ENCODE peak calls at places on chromosomes 5 and 9, in five cellular contexts. One of them, this sample, is unnamed.

GRCh38 chr5:125412051-125412560 is 665.7 kb upstream of the ZNF608 start:
- DNase-seq in uterus: no peak
- DNase-seq in AG09309: no peak
- DNase-seq in nephron progenitor cell: peak
- DNase-seq in CD8-positive, alpha-beta T cell: no peak
- DNase-seq in this sample: no peak

GRCh38 chr5:145750194-145750593 is 84.9 kb downstream of the PRELID2 start:
- DNase-seq in CD8-positive, alpha-beta T cell: no peak
- DNase-seq in nephron progenitor cell: no peak
- DNase-seq in AG09309: peak
- DNase-seq in uterus: no peak
- DNase-seq in this sample: peak

GRCh38 chr9:92718086-92719001 is 46.3 kb downstream of the BICD2 start:
- DNase-seq in CD8-positive, alpha-beta T cell: no peak
- DNase-seq in nephron progenitor cell: no peak
- DNase-seq in AG09309: no peak
- DNase-seq in uterus: no peak
- DNase-seq in this sample: no peak

GRCh38 chr5:6372251-6373080 is 5.9 kb downstream of the MED10 start:
- DNase-seq in CD8-positive, alpha-beta T cell: peak
- DNase-seq in uterus: no peak
- DNase-seq in AG09309: no peak
- DNase-seq in nephron progenitor cell: no peak
- DNase-seq in this sample: no peak

GRCh38 chr9:137129456-137130175 is 9.3 kb upstream of the GRIN1 start:
- DNase-seq in uterus: peak
- DNase-seq in nephron progenitor cell: peak
- DNase-seq in CD8-positive, alpha-beta T cell: peak
- DNase-seq in AG09309: peak
- DNase-seq in this sample: peak

GRCh38 chr5:175582697-175583096 is 75.2 kb upstream of the HRH2 start:
- DNase-seq in uterus: no peak
- DNase-seq in nephron progenitor cell: no peak
- DNase-seq in CD8-positive, alpha-beta T cell: no peak
- DNase-seq in AG09309: no peak
- DNase-seq in this sample: no peak

GRCh38 chr9:2050236-2050635 is 35.1 kb downstream of the SMARCA2 start:
- DNase-seq in CD8-positive, alpha-beta T cell: no peak
- DNase-seq in nephron progenitor cell: no peak
- DNase-seq in uterus: no peak
- DNase-seq in AG09309: no peak
- DNase-seq in this sample: no peak

GRCh38 chr5:39178171-39178570 is 41.2 kb downstream of the FYB1 start:
- DNase-seq in AG09309: peak
- DNase-seq in CD8-positive, alpha-beta T cell: no peak
- DNase-seq in uterus: no peak
- DNase-seq in nephron progenitor cell: no peak
- DNase-seq in this sample: no peak

GRCh38 chr9:95409650-95410426 is 92.3 kb upstream of the FANCC start:
- DNase-seq in CD8-positive, alpha-beta T cell: no peak
- DNase-seq in uterus: no peak
- DNase-seq in nephron progenitor cell: no peak
- DNase-seq in AG09309: peak
- DNase-seq in this sample: peak

GRCh38 chr5:31981361-31981955 is 192.7 kb downstream of the GOLPH3 start:
- DNase-seq in CD8-positive, alpha-beta T cell: no peak
- DNase-seq in nephron progenitor cell: no peak
- DNase-seq in AG09309: no peak
- DNase-seq in uterus: no peak
- DNase-seq in this sample: no peak

GRCh38 chr9:92100237-92100911 is 14.8 kb downstream of the SPTLC1 start:
- DNase-seq in CD8-positive, alpha-beta T cell: no peak
- DNase-seq in nephron progenitor cell: no peak
- DNase-seq in uterus: no peak
- DNase-seq in AG09309: peak
- DNase-seq in this sample: peak

GRCh38 chr5:95035891-95036675 is 248.8 kb downstream of the MCTP1 start:
- DNase-seq in uterus: no peak
- DNase-seq in AG09309: no peak
- DNase-seq in nephron progenitor cell: no peak
- DNase-seq in CD8-positive, alpha-beta T cell: no peak
- DNase-seq in this sample: no peak

GRCh38 chr5:146560205-146560812 is 44.3 kb upstream of the GPR151 start:
- DNase-seq in AG09309: peak
- DNase-seq in uterus: no peak
- DNase-seq in CD8-positive, alpha-beta T cell: no peak
- DNase-seq in nephron progenitor cell: no peak
- DNase-seq in this sample: no peak

GRCh38 chr9:110700953-110701352 is 32.4 kb downstream of the MUSK start:
- DNase-seq in AG09309: no peak
- DNase-seq in nephron progenitor cell: no peak
- DNase-seq in uterus: no peak
- DNase-seq in CD8-positive, alpha-beta T cell: no peak
- DNase-seq in this sample: no peak

GRCh38 chr5:153441997-153442396 is 48.5 kb upstream of the GRIA1 start:
- DNase-seq in uterus: no peak
- DNase-seq in CD8-positive, alpha-beta T cell: no peak
- DNase-seq in AG09309: no peak
- DNase-seq in nephron progenitor cell: no peak
- DNase-seq in this sample: no peak

GRCh38 chr5:107072967-107073366 is 597.8 kb downstream of the EFNA5 start:
- DNase-seq in AG09309: no peak
- DNase-seq in uterus: no peak
- DNase-seq in nephron progenitor cell: no peak
- DNase-seq in CD8-positive, alpha-beta T cell: no peak
- DNase-seq in this sample: no peak

GRCh38 chr5:76290321-76290757 is 112.7 kb upstream of the IQGAP2 start:
- DNase-seq in uterus: no peak
- DNase-seq in AG09309: no peak
- DNase-seq in CD8-positive, alpha-beta T cell: no peak
- DNase-seq in nephron progenitor cell: no peak
- DNase-seq in this sample: no peak

GRCh38 chr9:91162784-91163440 is 198.8 kb downstream of the AUH start:
- DNase-seq in CD8-positive, alpha-beta T cell: peak
- DNase-seq in nephron progenitor cell: peak
- DNase-seq in AG09309: no peak
- DNase-seq in uterus: no peak
- DNase-seq in this sample: no peak

GRCh38 chr5:135944967-135945560 is 9.7 kb downstream of the LECT2 start:
- DNase-seq in AG09309: peak
- DNase-seq in uterus: peak
- DNase-seq in CD8-positive, alpha-beta T cell: no peak
- DNase-seq in nephron progenitor cell: peak
- DNase-seq in this sample: peak

GRCh38 chr9:79123419-79123818 is 448.3 kb upstream of the TLE4 start:
- DNase-seq in AG09309: no peak
- DNase-seq in uterus: no peak
- DNase-seq in nephron progenitor cell: no peak
- DNase-seq in CD8-positive, alpha-beta T cell: no peak
- DNase-seq in this sample: no peak

GRCh38 chr5:58346001-58346400 is 113.9 kb downstream of the PLK2 start:
- DNase-seq in uterus: no peak
- DNase-seq in CD8-positive, alpha-beta T cell: no peak
- DNase-seq in nephron progenitor cell: no peak
- DNase-seq in AG09309: no peak
- DNase-seq in this sample: no peak

GRCh38 chr9:89683626-89684025 is 78.8 kb downstream of the GADD45G start:
- DNase-seq in nephron progenitor cell: no peak
- DNase-seq in AG09309: no peak
- DNase-seq in uterus: no peak
- DNase-seq in CD8-positive, alpha-beta T cell: no peak
- DNase-seq in this sample: no peak

GRCh38 chr5:88488566-88488965 is 219.9 kb upstream of the TMEM161B start:
- DNase-seq in AG09309: no peak
- DNase-seq in uterus: no peak
- DNase-seq in CD8-positive, alpha-beta T cell: no peak
- DNase-seq in nephron progenitor cell: no peak
- DNase-seq in this sample: no peak

GRCh38 chr9:72675586-72675985 is 154.2 kb downstream of the TMC1 start:
- DNase-seq in uterus: no peak
- DNase-seq in AG09309: peak
- DNase-seq in CD8-positive, alpha-beta T cell: no peak
- DNase-seq in nephron progenitor cell: no peak
- DNase-seq in this sample: peak

GRCh38 chr5:55621218-55621617 is 86.5 kb upstream of the PLPP1 start:
- DNase-seq in CD8-positive, alpha-beta T cell: no peak
- DNase-seq in uterus: no peak
- DNase-seq in AG09309: no peak
- DNase-seq in nephron progenitor cell: no peak
- DNase-seq in this sample: no peak
- TF ChIP-seq CTCF in CD8-positive, alpha-beta T cell: no peak
- TF ChIP-seq CTCF in uterus: no peak
- TF ChIP-seq CTCF in AG09309: no peak
- TF ChIP-seq CTCF in nephron progenitor cell: no peak
- TF ChIP-seq CTCF in this sample: no peak

DNA sequence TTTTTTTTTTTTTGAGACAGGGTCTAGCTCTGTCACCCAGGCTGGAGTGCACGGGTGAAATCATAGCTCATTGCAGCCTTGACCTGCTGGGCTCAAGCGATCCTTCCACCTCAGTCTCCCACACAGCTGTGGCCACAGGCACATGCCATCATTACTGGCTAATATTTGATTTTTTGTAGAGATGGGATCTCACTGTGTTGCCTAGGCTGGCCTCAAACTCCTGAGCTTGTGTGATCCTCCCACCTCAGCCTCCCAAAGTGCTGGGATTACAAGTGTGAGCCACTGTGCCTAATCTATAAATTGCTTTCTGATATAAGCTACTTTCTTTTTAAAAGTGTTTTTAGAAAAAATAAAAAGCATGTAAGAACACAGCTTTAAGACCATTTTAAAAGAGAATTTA is 56.5 kb upstream of the GNE start:
- DNase-seq in uterus: no peak
- DNase-seq in nephron progenitor cell: no peak
- DNase-seq in CD8-positive, alpha-beta T cell: no peak
- DNase-seq in AG09309: no peak
- DNase-seq in this sample: no peak
- TF ChIP-seq CTCF in uterus: no peak
- TF ChIP-seq CTCF in nephron progenitor cell: no peak
- TF ChIP-seq CTCF in CD8-positive, alpha-beta T cell: no peak
- TF ChIP-seq CTCF in AG09309: no peak
- TF ChIP-seq CTCF in this sample: no peak

GRCh38 chr5:10741661-10742060 is 19.4 kb downstream of the DAP start:
- DNase-seq in AG09309: no peak
- DNase-seq in uterus: no peak
- DNase-seq in CD8-positive, alpha-beta T cell: no peak
- DNase-seq in nephron progenitor cell: no peak
- DNase-seq in this sample: no peak
- TF ChIP-seq CTCF in AG09309: no peak
- TF ChIP-seq CTCF in uterus: no peak
- TF ChIP-seq CTCF in CD8-positive, alpha-beta T cell: no peak
- TF ChIP-seq CTCF in nephron progenitor cell: no peak
- TF ChIP-seq CTCF in this sample: no peak

GRCh38 chr5:9498541-9499497 is 47.1 kb downstream of the SEMA5A start:
- DNase-seq in uterus: no peak
- DNase-seq in AG09309: no peak
- DNase-seq in CD8-positive, alpha-beta T cell: no peak
- DNase-seq in nephron progenitor cell: no peak
- DNase-seq in this sample: no peak
- TF ChIP-seq CTCF in uterus: no peak
- TF ChIP-seq CTCF in AG09309: peak
- TF ChIP-seq CTCF in CD8-positive, alpha-beta T cell: no peak
- TF ChIP-seq CTCF in nephron progenitor cell: peak
- TF ChIP-seq CTCF in this sample: peak

GRCh38 chr5:160675988-160676387 is 176.0 kb downstream of the ATP10B start:
- DNase-seq in nephron progenitor cell: no peak
- DNase-seq in CD8-positive, alpha-beta T cell: no peak
- DNase-seq in uterus: no peak
- DNase-seq in AG09309: no peak
- DNase-seq in this sample: no peak
- TF ChIP-seq CTCF in nephron progenitor cell: no peak
- TF ChIP-seq CTCF in CD8-positive, alpha-beta T cell: no peak
- TF ChIP-seq CTCF in uterus: no peak
- TF ChIP-seq CTCF in AG09309: no peak
- TF ChIP-seq CTCF in this sample: no peak

This sample was measured in AG09319.